ENCODE peak calls at places on chromosomes 3 and 15, in nine cellular contexts. One of them, this sample, is unnamed. For H3K9me3, the result is how much of the 10 kb centered on the place peaks cover.

GRCh38 chr3:132556467-132557159 is 40.5 kb upstream of the ACKR4 start:
- DNase-seq in endothelial cell of umbilical vein: peak
- DNase-seq in mammary epithelial cell: no peak
- DNase-seq in fibroblast of lung: peak
- DNase-seq in H9: no peak
- DNase-seq in A549: no peak
- DNase-seq in OCI-LY7: no peak
- DNase-seq in HepG2: no peak
- DNase-seq in DND-41: no peak
- DNase-seq in this sample: no peak

GRCh38 chr15:40999190-40999589 is 45.9 kb downstream of the CHAC1 start:
- DNase-seq in endothelial cell of umbilical vein: no peak
- DNase-seq in mammary epithelial cell: peak
- DNase-seq in fibroblast of lung: peak
- DNase-seq in H9: no peak
- DNase-seq in A549: peak
- DNase-seq in OCI-LY7: no peak
- DNase-seq in HepG2: no peak
- DNase-seq in DND-41: no peak
- DNase-seq in this sample: no peak

GRCh38 chr15:67177750-67178149 is 76.7 kb downstream of the AAGAB start:
- DNase-seq in endothelial cell of umbilical vein: peak
- DNase-seq in mammary epithelial cell: peak
- DNase-seq in fibroblast of lung: peak
- DNase-seq in H9: no peak
- DNase-seq in A549: no peak
- DNase-seq in OCI-LY7: no peak
- DNase-seq in HepG2: no peak
- DNase-seq in DND-41: no peak
- DNase-seq in this sample: no peak

GRCh38 chr3:63128380-63128779 is 149.7 kb upstream of the SYNPR start:
- DNase-seq in endothelial cell of umbilical vein: no peak
- DNase-seq in mammary epithelial cell: no peak
- DNase-seq in fibroblast of lung: no peak
- DNase-seq in H9: peak
- DNase-seq in A549: no peak
- DNase-seq in OCI-LY7: no peak
- DNase-seq in HepG2: no peak
- DNase-seq in DND-41: no peak
- DNase-seq in this sample: no peak

GRCh38 chr3:174949523-174949922 is 90.4 kb downstream of the NAALADL2 start:
- DNase-seq in endothelial cell of umbilical vein: peak
- DNase-seq in mammary epithelial cell: peak
- DNase-seq in fibroblast of lung: peak
- DNase-seq in H9: no peak
- DNase-seq in A549: no peak
- DNase-seq in OCI-LY7: no peak
- DNase-seq in HepG2: no peak
- DNase-seq in DND-41: no peak
- DNase-seq in this sample: no peak

GRCh38 chr3:64223809-64224570 is 1.3 kb downstream of the PRICKLE2 start:
- DNase-seq in endothelial cell of umbilical vein: peak
- DNase-seq in mammary epithelial cell: no peak
- DNase-seq in fibroblast of lung: peak
- DNase-seq in H9: no peak
- DNase-seq in A549: no peak
- DNase-seq in OCI-LY7: peak
- DNase-seq in HepG2: no peak
- DNase-seq in DND-41: no peak
- DNase-seq in this sample: no peak

GRCh38 chr3:150225986-150226385 is 182.1 kb upstream of the TSC22D2 start:
- DNase-seq in endothelial cell of umbilical vein: peak
- DNase-seq in mammary epithelial cell: no peak
- DNase-seq in fibroblast of lung: no peak
- DNase-seq in H9: no peak
- DNase-seq in A549: no peak
- DNase-seq in OCI-LY7: no peak
- DNase-seq in HepG2: no peak
- DNase-seq in DND-41: no peak
- DNase-seq in this sample: no peak

GRCh38 chr3:9301798-9302197 is 52.4 kb upstream of the SRGAP3 start:
- DNase-seq in endothelial cell of umbilical vein: no peak
- DNase-seq in mammary epithelial cell: peak
- DNase-seq in fibroblast of lung: no peak
- DNase-seq in H9: no peak
- DNase-seq in A549: no peak
- DNase-seq in OCI-LY7: no peak
- DNase-seq in HepG2: no peak
- DNase-seq in DND-41: no peak
- DNase-seq in this sample: no peak

GRCh38 chr15:51129513-51130197 is 34.9 kb upstream of the TNFAIP8L3 start:
- DNase-seq in endothelial cell of umbilical vein: no peak
- DNase-seq in mammary epithelial cell: no peak
- DNase-seq in fibroblast of lung: no peak
- DNase-seq in H9: no peak
- DNase-seq in A549: no peak
- DNase-seq in OCI-LY7: no peak
- DNase-seq in HepG2: no peak
- DNase-seq in DND-41: no peak
- DNase-seq in this sample: peak

GRCh38 chr3:71453822-71454512 is 129.6 kb downstream of the FOXP1 start:
- DNase-seq in endothelial cell of umbilical vein: no peak
- DNase-seq in mammary epithelial cell: no peak
- DNase-seq in fibroblast of lung: no peak
- DNase-seq in H9: no peak
- DNase-seq in A549: no peak
- DNase-seq in OCI-LY7: peak
- DNase-seq in HepG2: peak
- DNase-seq in DND-41: peak
- DNase-seq in this sample: no peak

GRCh38 chr3:71456155-71456554 is 127.4 kb downstream of the FOXP1 start:
- DNase-seq in endothelial cell of umbilical vein: peak
- DNase-seq in mammary epithelial cell: no peak
- DNase-seq in fibroblast of lung: peak
- DNase-seq in H9: no peak
- DNase-seq in A549: no peak
- DNase-seq in OCI-LY7: peak
- DNase-seq in HepG2: no peak
- DNase-seq in DND-41: no peak
- DNase-seq in this sample: no peak

GRCh38 chr3:71454513-71455423 is 128.8 kb downstream of the FOXP1 start:
- DNase-seq in endothelial cell of umbilical vein: no peak
- DNase-seq in mammary epithelial cell: no peak
- DNase-seq in fibroblast of lung: no peak
- DNase-seq in H9: no peak
- DNase-seq in A549: no peak
- DNase-seq in OCI-LY7: peak
- DNase-seq in HepG2: no peak
- DNase-seq in DND-41: peak
- DNase-seq in this sample: no peak

GRCh38 chr3:71458895-71459294 is 124.6 kb downstream of the FOXP1 start:
- DNase-seq in endothelial cell of umbilical vein: no peak
- DNase-seq in mammary epithelial cell: no peak
- DNase-seq in fibroblast of lung: no peak
- DNase-seq in H9: no peak
- DNase-seq in A549: no peak
- DNase-seq in OCI-LY7: no peak
- DNase-seq in HepG2: no peak
- DNase-seq in DND-41: no peak
- DNase-seq in this sample: no peak

GRCh38 chr3:71456826-71457225 is 126.7 kb downstream of the FOXP1 start:
- DNase-seq in endothelial cell of umbilical vein: no peak
- DNase-seq in mammary epithelial cell: no peak
- DNase-seq in fibroblast of lung: no peak
- DNase-seq in H9: no peak
- DNase-seq in A549: no peak
- DNase-seq in OCI-LY7: no peak
- DNase-seq in HepG2: no peak
- DNase-seq in DND-41: no peak
- DNase-seq in this sample: no peak
- H3K4me2 ChIP-seq in endothelial cell of umbilical vein: no peak
- H3K4me2 ChIP-seq in mammary epithelial cell: peak
- H3K4me2 ChIP-seq in fibroblast of lung: no peak
- H3K4me2 ChIP-seq in H9: no peak
- H3K4me2 ChIP-seq in A549: peak
- H3K4me2 ChIP-seq in OCI-LY7: peak
- H3K4me2 ChIP-seq in HepG2: no peak
- H3K4me2 ChIP-seq in DND-41: no peak
- H3K4me2 ChIP-seq in this sample: no peak

DNA sequence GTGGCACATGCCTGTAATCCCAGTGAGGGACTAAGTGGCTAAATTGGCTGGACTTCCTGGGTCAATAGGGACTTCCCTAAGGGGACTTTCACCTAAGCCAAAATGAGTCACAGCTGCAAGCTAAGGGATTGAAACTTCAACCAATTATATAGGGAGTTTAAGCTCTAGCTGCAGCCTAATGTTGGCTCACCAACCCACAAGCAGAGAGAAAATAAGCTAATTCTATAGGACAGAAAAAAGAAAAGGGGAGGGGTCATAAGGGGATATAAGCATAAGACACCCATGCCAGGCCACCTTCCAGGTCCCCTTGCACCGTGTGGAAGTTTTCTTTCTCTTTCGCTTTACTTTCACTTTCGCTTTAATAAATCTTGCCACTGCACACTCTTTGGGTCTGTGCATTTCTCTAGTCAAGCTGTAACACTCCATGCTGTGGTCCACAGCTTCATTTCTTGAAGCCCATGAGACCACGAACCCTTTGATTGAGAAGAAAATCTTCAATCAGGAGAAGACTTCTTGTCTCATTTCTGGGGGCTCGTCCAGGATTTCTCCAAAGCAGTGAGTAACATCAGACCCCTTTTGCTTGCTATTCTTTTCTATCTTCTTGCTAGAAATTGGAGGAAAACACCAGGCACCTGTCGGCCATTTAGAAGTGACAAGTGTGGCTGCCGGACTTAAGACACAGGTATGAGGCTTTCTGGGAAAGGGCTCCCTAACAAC is 192.3 kb downstream of the IGSF11 start:
- DNase-seq in endothelial cell of umbilical vein: no peak
- DNase-seq in mammary epithelial cell: no peak
- DNase-seq in fibroblast of lung: peak
- DNase-seq in H9: no peak
- DNase-seq in A549: no peak
- DNase-seq in OCI-LY7: no peak
- DNase-seq in HepG2: no peak
- DNase-seq in DND-41: peak
- DNase-seq in this sample: no peak
- H3K9me3 ChIP-seq in endothelial cell of umbilical vein: under half
- H3K9me3 ChIP-seq in mammary epithelial cell: under half
- H3K9me3 ChIP-seq in fibroblast of lung: under half
- H3K9me3 ChIP-seq in H9: under half
- H3K9me3 ChIP-seq in A549: under half
- H3K9me3 ChIP-seq in OCI-LY7: under half
- H3K9me3 ChIP-seq in HepG2: under half
- H3K9me3 ChIP-seq in DND-41: under half
- H3K9me3 ChIP-seq in this sample: under half

GRCh38 chr3:33885496-33885895 is 87.1 kb downstream of the PDCD6IP start:
- DNase-seq in endothelial cell of umbilical vein: no peak
- DNase-seq in mammary epithelial cell: no peak
- DNase-seq in fibroblast of lung: no peak
- DNase-seq in H9: no peak
- DNase-seq in A549: no peak
- DNase-seq in OCI-LY7: no peak
- DNase-seq in HepG2: no peak
- DNase-seq in DND-41: no peak
- DNase-seq in this sample: no peak

GRCh38 chr3:33884701-33885100 is 86.3 kb downstream of the PDCD6IP start:
- DNase-seq in endothelial cell of umbilical vein: no peak
- DNase-seq in mammary epithelial cell: no peak
- DNase-seq in fibroblast of lung: no peak
- DNase-seq in H9: no peak
- DNase-seq in A549: no peak
- DNase-seq in OCI-LY7: no peak
- DNase-seq in HepG2: no peak
- DNase-seq in DND-41: no peak
- DNase-seq in this sample: no peak

GRCh38 chr3:33883538-33884203 is 85.2 kb downstream of the PDCD6IP start:
- DNase-seq in endothelial cell of umbilical vein: peak
- DNase-seq in mammary epithelial cell: peak
- DNase-seq in fibroblast of lung: peak
- DNase-seq in H9: no peak
- DNase-seq in A549: peak
- DNase-seq in OCI-LY7: peak
- DNase-seq in HepG2: peak
- DNase-seq in DND-41: peak
- DNase-seq in this sample: peak

GRCh38 chr3:33886015-33886414 is 87.6 kb downstream of the PDCD6IP start:
- DNase-seq in endothelial cell of umbilical vein: no peak
- DNase-seq in mammary epithelial cell: peak
- DNase-seq in fibroblast of lung: peak
- DNase-seq in H9: no peak
- DNase-seq in A549: no peak
- DNase-seq in OCI-LY7: no peak
- DNase-seq in HepG2: no peak
- DNase-seq in DND-41: no peak
- DNase-seq in this sample: no peak

DNA sequence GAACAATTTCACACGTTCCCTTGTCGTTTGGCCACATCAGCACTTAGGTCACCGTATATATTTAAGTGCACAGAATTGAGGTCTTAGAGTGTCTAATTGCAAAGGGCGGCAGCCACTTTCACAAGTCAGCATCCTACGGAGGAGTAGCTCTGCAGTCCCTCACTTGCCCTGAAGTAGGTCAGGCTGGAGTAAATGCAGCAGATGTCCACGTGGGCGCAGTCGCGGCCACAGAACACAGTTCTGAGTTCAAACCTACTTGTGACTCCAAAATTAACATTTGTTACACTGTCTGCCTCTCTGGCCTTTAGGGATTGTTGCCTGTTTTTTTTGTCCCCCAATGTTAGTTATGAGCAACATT is 85.8 kb downstream of the PDCD6IP start:
- DNase-seq in endothelial cell of umbilical vein: peak
- DNase-seq in mammary epithelial cell: no peak
- DNase-seq in fibroblast of lung: peak
- DNase-seq in H9: peak
- DNase-seq in A549: peak
- DNase-seq in OCI-LY7: no peak
- DNase-seq in HepG2: peak
- DNase-seq in DND-41: no peak
- DNase-seq in this sample: no peak
- H3K4me2 ChIP-seq in endothelial cell of umbilical vein: no peak
- H3K4me2 ChIP-seq in mammary epithelial cell: no peak
- H3K4me2 ChIP-seq in fibroblast of lung: no peak
- H3K4me2 ChIP-seq in H9: no peak
- H3K4me2 ChIP-seq in A549: peak
- H3K4me2 ChIP-seq in OCI-LY7: no peak
- H3K4me2 ChIP-seq in HepG2: peak
- H3K4me2 ChIP-seq in DND-41: no peak
- H3K4me2 ChIP-seq in this sample: peak

DNA sequence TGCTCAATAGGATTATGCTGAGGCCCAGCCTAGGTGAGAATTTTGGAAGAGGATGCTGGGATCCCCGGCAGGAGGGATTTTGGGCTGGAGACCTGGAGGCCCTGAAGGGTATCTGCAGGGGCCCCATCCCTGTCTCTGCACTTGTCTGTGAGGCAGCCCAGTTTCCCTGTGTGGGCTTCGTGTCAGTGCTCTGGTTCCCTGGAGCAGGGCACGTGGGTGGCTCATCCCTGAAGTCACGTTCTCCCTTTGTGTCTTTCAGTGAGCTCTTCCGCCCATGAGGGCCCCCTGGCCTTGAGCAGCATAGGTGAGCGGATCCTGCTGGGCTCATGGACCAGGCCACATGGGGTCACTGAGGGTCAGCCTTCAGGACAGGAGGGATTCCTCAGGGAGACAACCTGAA is 217.9 kb downstream of the SNRPN start:
- DNase-seq in endothelial cell of umbilical vein: no peak
- DNase-seq in mammary epithelial cell: no peak
- DNase-seq in fibroblast of lung: no peak
- DNase-seq in H9: no peak
- DNase-seq in A549: no peak
- DNase-seq in OCI-LY7: no peak
- DNase-seq in HepG2: no peak
- DNase-seq in DND-41: no peak
- DNase-seq in this sample: no peak
- H3K9me3 ChIP-seq in endothelial cell of umbilical vein: under half
- H3K9me3 ChIP-seq in mammary epithelial cell: under half
- H3K9me3 ChIP-seq in fibroblast of lung: under half
- H3K9me3 ChIP-seq in H9: half or more
- H3K9me3 ChIP-seq in A549: under half
- H3K9me3 ChIP-seq in OCI-LY7: under half
- H3K9me3 ChIP-seq in HepG2: half or more
- H3K9me3 ChIP-seq in DND-41: half or more
- H3K9me3 ChIP-seq in this sample: under half